ENCODE peak calls at places on chromosomes 1 and 21, in seven cellular contexts. D is non-pigmented ciliary epithelial cell; Y is stimulated activated CD4-positive, alpha-beta T cell treated with anti-CD3 and anti-CD28 coated beads, Interleukin-1b, Interleukin-23, amount 100 ng/mL, for 24 hours; H is CD8-positive, alpha-beta memory T cell; Z is HS-5; N is HS-27A; J is NCI-H1105. I is an unnamed sample.

GRCh38 chr1:245683377-245683716 is 528.6 kb downstream of the KIF26B start:
- DNase-seq in D (no peak), Y (no peak), H (no peak), Z (no peak), N (no peak), J (no peak), I (no peak)

GRCh38 chr1:225694151-225694603 is 41.3 kb upstream of the ENAH start:
- DNase-seq in D (peak), Y (no peak), H (no peak), Z (no peak), N (no peak), J (no peak), I (peak)

GRCh38 chr1:115908565-115909334 is 67.6 kb upstream of the SLC22A15 start:
- DNase-seq in D (no peak), Y (no peak), H (no peak), Z (no peak), N (no peak), J (no peak), I (no peak)

GRCh38 chr21:38765056-38765455 is 40.7 kb upstream of the ETS2 start:
- DNase-seq in D (no peak), Y (no peak), H (no peak), Z (no peak), N (no peak), J (no peak), I (no peak)

GRCh38 chr1:41574842-41575241 is 90.4 kb upstream of the EDN2 start:
- DNase-seq in D (no peak), Y (no peak), H (no peak), Z (no peak), N (no peak), J (no peak), I (no peak)

GRCh38 chr1:230426246-230427101 is at the start of gene PGBD5:
- DNase-seq in D (no peak), Y (peak), H (peak), Z (no peak), N (no peak), J (peak), I (peak)

GRCh38 chr1:154730986-154731489 is 123.1 kb upstream of the ADAR start:
- DNase-seq in D (no peak), Y (no peak), H (no peak), Z (no peak), N (no peak), J (no peak), I (no peak)

GRCh38 chr1:77031101-77031662 is 163.9 kb downstream of the ST6GALNAC5 start:
- DNase-seq in D (peak), Y (no peak), H (no peak), Z (no peak), N (no peak), J (peak), I (peak)

GRCh38 chr1:110380667-110381283 is 10.1 kb downstream of the SLC16A4 start:
- DNase-seq in D (peak), Y (no peak), H (no peak), Z (peak), N (no peak), J (no peak), I (no peak)

GRCh38 chr1:31418626-31419025 is 5.6 kb downstream of the SERINC2 start:
- DNase-seq in D (no peak), Y (no peak), H (no peak), Z (no peak), N (no peak), J (no peak), I (no peak)

GRCh38 chr1:89519779-89520358 is 4.8 kb upstream of the LRRC8B start:
- DNase-seq in D (no peak), Y (no peak), H (peak), Z (no peak), N (no peak), J (peak), I (no peak)

GRCh38 chr1:64282353-64282752 is 78.9 kb downstream of the UBE2U start:
- DNase-seq in D (no peak), Y (no peak), H (no peak), Z (no peak), N (no peak), J (peak), I (peak)

GRCh38 chr1:20278692-20279130 is 12.0 kb upstream of the VWA5B1 start:
- DNase-seq in D (no peak), Y (no peak), H (no peak), Z (no peak), N (no peak), J (no peak), I (no peak)

GRCh38 chr1:66752671-66753371 is 562 bp downstream of the DYNLT5 start:
- DNase-seq in D (no peak), Y (no peak), H (no peak), Z (no peak), N (no peak), J (no peak), I (no peak)

GRCh38 chr1:34905098-34905459 is 24.4 kb downstream of the DLGAP3 start:
- DNase-seq in D (no peak), Y (no peak), H (no peak), Z (no peak), N (no peak), J (no peak), I (no peak)